ENCODE peak calls at places on chromosome 16, in four cellular contexts. One of them, this sample, is unnamed.

GRCh38 chr16:73565925-73566324 is 518.0 kb upstream of the ZFHX3 start:
- DNase-seq in GM12878: no peak
- DNase-seq in HepG2: no peak
- DNase-seq in K562: no peak
- DNase-seq in this sample: no peak

GRCh38 chr16:88703486-88704309 is 2.5 kb downstream of the RNF166 start:
- DNase-seq in K562: no peak
- DNase-seq in GM12878: no peak
- DNase-seq in HepG2: no peak
- DNase-seq in this sample: no peak

GRCh38 chr16:75942901-75943300 is 216.6 kb upstream of the CPHXL start:
- DNase-seq in HepG2: no peak
- DNase-seq in GM12878: no peak
- DNase-seq in K562: no peak
- DNase-seq in this sample: no peak

GRCh38 chr16:19748389-19749110 is 30.5 kb downstream of the IQCK start:
- DNase-seq in HepG2: no peak
- DNase-seq in GM12878: no peak
- DNase-seq in K562: no peak
- DNase-seq in this sample: no peak

GRCh38 chr16:57131351-57131970 is 39.1 kb downstream of the CPNE2 start:
- DNase-seq in GM12878: no peak
- DNase-seq in HepG2: no peak
- DNase-seq in K562: no peak
- DNase-seq in this sample: no peak

GRCh38 chr16:56424791-56425438 is 430 bp downstream of the AMFR start:
- DNase-seq in HepG2: no peak
- DNase-seq in K562: peak; percentile 44
- DNase-seq in GM12878: no peak
- DNase-seq in this sample: peak; percentile 37

GRCh38 chr16:59988591-59988990 is 1254.5 kb upstream of the GOT2 start:
- DNase-seq in HepG2: no peak
- DNase-seq in GM12878: no peak
- DNase-seq in K562: no peak
- DNase-seq in this sample: no peak

GRCh38 chr16:20874088-20874581 is 26.0 kb downstream of the DCUN1D3 start:
- DNase-seq in GM12878: no peak
- DNase-seq in HepG2: no peak
- DNase-seq in K562: no peak
- DNase-seq in this sample: no peak

GRCh38 chr16:51638338-51639135 is 487.5 kb upstream of the SALL1 start:
- DNase-seq in GM12878: no peak
- DNase-seq in HepG2: no peak
- DNase-seq in K562: no peak
- DNase-seq in this sample: no peak

GRCh38 chr16:75535211-75535843 is 581 bp downstream of the CHST5 start:
- DNase-seq in HepG2: no peak
- DNase-seq in K562: no peak
- DNase-seq in GM12878: no peak
- DNase-seq in this sample: no peak

GRCh38 chr16:87062569-87063442 is 254.4 kb downstream of the C16orf95 start:
- DNase-seq in GM12878: no peak
- DNase-seq in HepG2: peak; percentile 49
- DNase-seq in K562: peak; percentile 92
- DNase-seq in this sample: peak; percentile 87
- TF ChIP-seq FOXK2 in GM12878: no peak
- TF ChIP-seq FOXK2 in HepG2: no peak
- TF ChIP-seq FOXK2 in K562: no peak
- TF ChIP-seq FOXK2 in this sample: no peak

GRCh38 chr16:1989209-1989825 is 453 bp upstream of the SYNGR3 start:
- DNase-seq in HepG2: no peak
- DNase-seq in K562: no peak
- DNase-seq in GM12878: no peak
- DNase-seq in this sample: no peak

GRCh38 chr16:1985466-1986150 is 1.6 kb downstream of the GFER start:
- DNase-seq in K562: no peak
- DNase-seq in HepG2: no peak
- DNase-seq in GM12878: no peak
- DNase-seq in this sample: no peak

GRCh38 chr16:1984347-1985225 is 593 bp downstream of the GFER start:
- DNase-seq in GM12878: no peak
- DNase-seq in K562: peak; percentile 46
- DNase-seq in HepG2: peak; percentile 39
- DNase-seq in this sample: no peak

GRCh38 chr16:1989826-1990335 is at the start of gene SYNGR3:
- DNase-seq in HepG2: no peak
- DNase-seq in K562: no peak
- DNase-seq in GM12878: no peak
- DNase-seq in this sample: no peak

GRCh38 chr16:1987198-1987597 is 2.6 kb upstream of the SYNGR3 start:
- DNase-seq in GM12878: no peak
- DNase-seq in K562: no peak
- DNase-seq in HepG2: no peak
- DNase-seq in this sample: no peak
- TF ChIP-seq FOXK2 in GM12878: no peak
- TF ChIP-seq FOXK2 in K562: no peak
- TF ChIP-seq FOXK2 in HepG2: no peak
- TF ChIP-seq FOXK2 in this sample: no peak

GRCh38 chr16:85565340-85565739 is 47.8 kb upstream of the GSE1 start:
- DNase-seq in HepG2: no peak
- DNase-seq in GM12878: no peak
- DNase-seq in K562: no peak
- DNase-seq in this sample: no peak

GRCh38 chr16:85564277-85565051 is 48.7 kb upstream of the GSE1 start:
- DNase-seq in K562: peak; percentile 74
- DNase-seq in HepG2: no peak
- DNase-seq in GM12878: no peak
- DNase-seq in this sample: peak; percentile 46

GRCh38 chr16:85562102-85562786 is 50.9 kb upstream of the GSE1 start:
- DNase-seq in GM12878: no peak
- DNase-seq in HepG2: no peak
- DNase-seq in K562: no peak
- DNase-seq in this sample: no peak

GRCh38 chr16:85563031-85563430 is 50.1 kb upstream of the GSE1 start:
- DNase-seq in K562: no peak
- DNase-seq in HepG2: no peak
- DNase-seq in GM12878: no peak
- DNase-seq in this sample: no peak

DNA sequence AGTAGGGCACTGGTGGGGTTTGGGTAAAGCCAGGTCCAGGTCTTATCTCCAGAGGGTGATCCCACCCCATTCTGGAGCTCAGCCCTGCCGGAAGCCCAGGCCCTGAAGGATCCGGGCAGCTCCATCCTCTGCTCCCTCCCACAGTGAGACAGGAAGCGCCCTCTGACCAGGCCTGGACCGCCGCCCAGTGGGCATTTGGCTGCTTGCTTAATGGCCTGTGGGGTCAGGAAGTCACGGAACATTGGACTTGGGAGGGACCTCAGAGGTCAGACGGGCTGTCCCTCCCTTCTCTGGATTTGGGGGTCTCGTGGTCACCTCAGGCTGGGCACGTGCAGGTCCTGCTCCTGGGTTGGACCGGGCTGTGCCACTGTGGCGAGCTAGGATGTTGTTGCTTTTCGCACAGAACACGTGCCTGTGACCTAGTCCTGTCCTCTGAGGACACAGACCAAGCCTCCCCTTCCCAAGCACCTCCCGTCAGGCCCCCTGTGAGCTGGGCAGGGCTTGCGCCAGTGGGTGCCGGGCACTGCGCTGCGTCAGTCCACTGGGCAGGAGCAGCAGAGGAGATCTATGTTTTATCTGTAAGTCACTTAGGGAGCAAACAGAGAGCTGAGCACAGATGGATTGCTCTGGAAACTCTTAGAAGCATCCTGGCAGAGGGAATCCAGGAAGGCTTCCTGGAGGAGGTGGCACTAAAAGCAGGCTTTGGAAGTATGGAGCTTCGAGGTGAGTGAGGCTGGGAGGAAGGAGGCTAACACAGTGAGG is 49.4 kb upstream of the GSE1 start:
- DNase-seq in K562: peak; percentile 76
- DNase-seq in HepG2: peak; percentile 78
- DNase-seq in GM12878: no peak
- DNase-seq in this sample: no peak
- TF ChIP-seq FOXK2 in K562: no peak
- TF ChIP-seq FOXK2 in HepG2: no peak
- TF ChIP-seq FOXK2 in GM12878: no peak
- TF ChIP-seq FOXK2 in this sample: no peak

GRCh38 chr16:25187491-25187795 is 29.3 kb upstream of the AQP8 start:
- DNase-seq in HepG2: no peak
- DNase-seq in K562: no peak
- DNase-seq in GM12878: no peak
- DNase-seq in this sample: no peak

GRCh38 chr16:25198021-25198420 is 18.7 kb upstream of the AQP8 start:
- DNase-seq in HepG2: peak; percentile 29
- DNase-seq in K562: no peak
- DNase-seq in GM12878: no peak
- DNase-seq in this sample: no peak

GRCh38 chr16:25194285-25194878 is 22.4 kb upstream of the AQP8 start:
- DNase-seq in GM12878: no peak
- DNase-seq in K562: no peak
- DNase-seq in HepG2: no peak
- DNase-seq in this sample: no peak

GRCh38 chr16:25189305-25189704 is 27.4 kb upstream of the AQP8 start:
- DNase-seq in HepG2: peak; percentile 44
- DNase-seq in GM12878: no peak
- DNase-seq in K562: no peak
- DNase-seq in this sample: no peak

DNA sequence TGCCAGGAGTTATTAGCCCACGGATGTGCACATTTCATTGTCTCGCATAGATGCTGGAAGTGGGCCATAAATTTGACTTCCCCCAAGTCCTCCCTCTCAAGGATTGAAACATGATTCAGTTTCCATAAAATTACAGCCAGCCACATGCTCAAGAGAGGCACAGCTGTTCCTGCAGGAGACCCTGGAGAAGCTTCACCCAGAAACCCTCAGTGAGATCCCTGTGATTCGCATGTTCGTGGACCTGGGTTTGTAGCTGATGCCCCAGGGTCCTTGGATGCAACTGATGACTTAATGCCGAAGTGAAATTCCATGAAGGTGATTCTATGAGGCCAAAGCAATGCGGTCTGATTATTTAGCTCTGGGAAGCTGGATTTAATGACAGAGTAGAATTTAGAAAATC is 24.7 kb upstream of the AQP8 start:
- DNase-seq in GM12878: no peak
- DNase-seq in HepG2: no peak
- DNase-seq in K562: no peak
- DNase-seq in this sample: no peak
- TF ChIP-seq FOXK2 in GM12878: no peak
- TF ChIP-seq FOXK2 in HepG2: no peak
- TF ChIP-seq FOXK2 in K562: no peak
- TF ChIP-seq FOXK2 in this sample: no peak

DNA sequence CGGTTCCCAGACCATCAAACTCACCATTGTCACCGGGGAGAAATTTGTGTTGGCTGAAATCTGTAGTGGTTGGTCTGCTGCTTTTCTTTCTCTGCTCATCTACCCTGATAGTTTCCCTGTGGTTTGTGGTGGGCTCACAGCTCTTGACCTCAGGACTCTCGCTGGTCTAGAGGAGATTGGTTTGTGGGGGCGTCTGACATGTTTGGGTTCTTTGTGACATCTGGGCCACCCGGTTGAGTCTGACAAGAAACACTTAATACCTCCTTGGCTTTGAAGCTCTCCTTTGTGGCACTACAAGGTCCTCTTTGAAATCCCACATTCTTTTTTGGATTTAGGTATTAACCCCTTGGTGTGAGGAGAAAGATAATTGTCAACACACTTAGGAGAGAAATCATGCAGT is 662.0 kb downstream of the WWOX start:
- DNase-seq in K562: no peak
- DNase-seq in HepG2: no peak
- DNase-seq in GM12878: peak; percentile 34
- DNase-seq in this sample: no peak
- TF ChIP-seq FOXK2 in K562: no peak
- TF ChIP-seq FOXK2 in HepG2: no peak
- TF ChIP-seq FOXK2 in GM12878: no peak
- TF ChIP-seq FOXK2 in this sample: no peak

DNA sequence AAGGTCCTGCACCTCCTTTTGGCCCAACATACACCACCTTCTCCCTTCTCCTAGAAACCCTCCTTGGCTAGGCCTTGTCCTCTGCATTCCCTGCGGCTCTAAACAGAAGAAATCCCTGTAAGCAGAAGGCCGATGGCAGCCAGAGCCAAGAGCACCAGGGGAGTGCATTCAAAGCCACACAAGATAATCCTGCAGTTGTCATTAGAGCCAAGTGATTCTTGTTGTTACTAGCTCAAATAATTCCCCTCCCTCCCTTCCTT is 6.0 kb downstream of the PRSS36 start:
- DNase-seq in K562: no peak
- DNase-seq in GM12878: no peak
- DNase-seq in HepG2: no peak
- DNase-seq in this sample: no peak
- TF ChIP-seq FOXK2 in K562: no peak
- TF ChIP-seq FOXK2 in GM12878: no peak
- TF ChIP-seq FOXK2 in HepG2: no peak
- TF ChIP-seq FOXK2 in this sample: no peak

DNA sequence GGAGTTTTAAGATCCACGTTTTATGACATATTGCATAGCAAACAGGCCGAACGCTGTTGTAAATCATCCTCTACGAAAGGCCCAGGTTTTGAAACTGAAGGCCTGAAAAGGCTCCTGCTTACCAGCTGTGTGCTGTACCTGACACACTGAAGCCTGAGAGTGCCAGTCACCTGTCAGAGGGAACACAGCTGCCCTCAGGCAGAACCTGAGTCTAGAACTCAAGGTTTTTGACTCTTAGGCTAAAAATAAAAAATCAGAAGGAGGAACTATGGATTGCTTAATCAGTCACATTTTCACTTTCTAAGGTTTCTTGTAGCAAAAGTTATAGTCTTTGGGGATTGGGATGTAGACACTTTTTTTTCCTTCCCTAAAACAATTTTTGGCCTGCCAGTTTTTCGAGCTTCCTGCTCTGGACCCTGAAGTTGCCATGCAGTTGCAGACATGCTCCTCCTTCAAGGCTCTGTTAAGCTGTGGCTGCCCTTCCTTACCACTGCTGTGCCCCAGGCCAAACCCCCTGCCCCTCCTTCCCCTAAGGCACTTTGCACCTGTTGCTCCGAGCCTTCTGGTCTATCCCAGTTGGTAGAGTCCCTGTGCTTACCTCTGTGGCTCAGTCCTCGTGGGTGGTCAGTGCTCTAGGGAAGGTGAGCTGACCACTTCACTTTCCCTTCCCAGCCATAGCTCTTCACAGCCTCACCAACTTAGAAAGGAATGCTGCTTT is 56.6 kb downstream of the TENT4B start:
- DNase-seq in GM12878: no peak
- DNase-seq in HepG2: no peak
- DNase-seq in K562: no peak
- DNase-seq in this sample: no peak
- TF ChIP-seq FOXK2 in GM12878: no peak
- TF ChIP-seq FOXK2 in HepG2: no peak
- TF ChIP-seq FOXK2 in K562: no peak
- TF ChIP-seq FOXK2 in this sample: no peak